ENCODE peak calls at places on chromosome 18, in four cellular contexts. One of them, this sample, is unnamed. For H3K4me1, the result is how much of the 10 kb centered on the place peaks cover.

GRCh38 chr18:42028232-42028832 is 73.3 kb downstream of the PIK3C3 start:
- DNase-seq in esophagus squamous epithelium: no peak
- DNase-seq in A549: peak
- DNase-seq in SK-N-SH: peak
- DNase-seq in this sample: peak

GRCh38 chr18:80182855-80183254 is 64.5 kb downstream of the PARD6G start:
- DNase-seq in esophagus squamous epithelium: no peak
- DNase-seq in A549: no peak
- DNase-seq in SK-N-SH: no peak
- DNase-seq in this sample: peak

GRCh38 chr18:78221496-78221895 is 758.1 kb upstream of the SALL3 start:
- DNase-seq in esophagus squamous epithelium: no peak
- DNase-seq in A549: no peak
- DNase-seq in SK-N-SH: no peak
- DNase-seq in this sample: no peak

GRCh38 chr18:29892960-29893558 is 1149.5 kb downstream of the DSC3 start:
- DNase-seq in esophagus squamous epithelium: no peak
- DNase-seq in A549: peak
- DNase-seq in SK-N-SH: peak
- DNase-seq in this sample: no peak

GRCh38 chr18:55753643-55754255 is 165.8 kb upstream of the TCF4 start:
- DNase-seq in esophagus squamous epithelium: no peak
- DNase-seq in A549: peak
- DNase-seq in SK-N-SH: no peak
- DNase-seq in this sample: peak

GRCh38 chr18:13036622-13037320 is 45.6 kb downstream of the CEP192 start:
- DNase-seq in esophagus squamous epithelium: no peak
- DNase-seq in A549: no peak
- DNase-seq in SK-N-SH: no peak
- DNase-seq in this sample: no peak

GRCh38 chr18:26227051-26227672 is 917 bp downstream of the TAF4B start:
- DNase-seq in esophagus squamous epithelium: no peak
- DNase-seq in A549: peak
- DNase-seq in SK-N-SH: no peak
- DNase-seq in this sample: no peak

GRCh38 chr18:79903071-79903635 is 48.3 kb downstream of the SLC66A2 start:
- DNase-seq in esophagus squamous epithelium: no peak
- DNase-seq in A549: no peak
- DNase-seq in SK-N-SH: no peak
- DNase-seq in this sample: peak

GRCh38 chr18:71995895-71996443 is 548.2 kb downstream of the CBLN2 start:
- DNase-seq in esophagus squamous epithelium: no peak
- DNase-seq in A549: no peak
- DNase-seq in SK-N-SH: no peak
- DNase-seq in this sample: peak

GRCh38 chr18:59567445-59567844 is 129.8 kb downstream of the CCBE1 start:
- DNase-seq in esophagus squamous epithelium: no peak
- DNase-seq in A549: no peak
- DNase-seq in SK-N-SH: no peak
- DNase-seq in this sample: no peak

GRCh38 chr18:74784791-74785190 is 187.1 kb downstream of the ZNF407 start:
- DNase-seq in esophagus squamous epithelium: no peak
- DNase-seq in A549: no peak
- DNase-seq in SK-N-SH: no peak
- DNase-seq in this sample: no peak

GRCh38 chr18:48390641-48391040 is 18.5 kb downstream of the ZBTB7C start:
- DNase-seq in esophagus squamous epithelium: no peak
- DNase-seq in A549: no peak
- DNase-seq in SK-N-SH: no peak
- DNase-seq in this sample: no peak

GRCh38 chr18:32378705-32379104 is 92.0 kb downstream of the GAREM1 start:
- DNase-seq in esophagus squamous epithelium: no peak
- DNase-seq in A549: peak
- DNase-seq in SK-N-SH: no peak
- DNase-seq in this sample: peak

GRCh38 chr18:76376225-76376624 is 118.8 kb downstream of the ZNF516 start:
- DNase-seq in esophagus squamous epithelium: no peak
- DNase-seq in A549: peak
- DNase-seq in SK-N-SH: no peak
- DNase-seq in this sample: no peak

GRCh38 chr18:10736984-10737383 is 211.2 kb downstream of the NAPG start:
- DNase-seq in esophagus squamous epithelium: no peak
- DNase-seq in A549: no peak
- DNase-seq in SK-N-SH: no peak
- DNase-seq in this sample: no peak

GRCh38 chr18:50629148-50629631 is 69.3 kb downstream of the MAPK4 start:
- DNase-seq in esophagus squamous epithelium: no peak
- DNase-seq in A549: no peak
- DNase-seq in SK-N-SH: no peak
- DNase-seq in this sample: no peak

GRCh38 chr18:35811896-35812295 is 160.6 kb upstream of the RMP24 start:
- DNase-seq in esophagus squamous epithelium: no peak
- DNase-seq in A549: no peak
- DNase-seq in SK-N-SH: no peak
- DNase-seq in this sample: no peak

GRCh38 chr18:48680871-48681270 is 142.0 kb downstream of the CTIF start:
- DNase-seq in esophagus squamous epithelium: no peak
- DNase-seq in A549: no peak
- DNase-seq in SK-N-SH: no peak
- DNase-seq in this sample: no peak

GRCh38 chr18:31707815-31708214 is 23.4 kb upstream of the B4GALT6 start:
- DNase-seq in esophagus squamous epithelium: no peak
- DNase-seq in A549: no peak
- DNase-seq in SK-N-SH: no peak
- DNase-seq in this sample: no peak

GRCh38 chr18:49250819-49251388 is 209.5 kb downstream of the DYM start:
- DNase-seq in esophagus squamous epithelium: no peak
- DNase-seq in A549: peak
- DNase-seq in SK-N-SH: peak
- DNase-seq in this sample: no peak

GRCh38 chr18:8706981-8707940 is 1.9 kb downstream of the MTCL1 start:
- DNase-seq in esophagus squamous epithelium: no peak
- DNase-seq in A549: peak
- DNase-seq in SK-N-SH: peak
- DNase-seq in this sample: peak
- H3K4me1 ChIP-seq in esophagus squamous epithelium: under half
- H3K4me1 ChIP-seq in A549: under half
- H3K4me1 ChIP-seq in SK-N-SH: under half
- H3K4me1 ChIP-seq in this sample: under half

GRCh38 chr18:63166142-63166541 is 153.4 kb downstream of the BCL2 start:
- DNase-seq in esophagus squamous epithelium: no peak
- DNase-seq in A549: no peak
- DNase-seq in SK-N-SH: no peak
- DNase-seq in this sample: no peak
- H3K4me1 ChIP-seq in esophagus squamous epithelium: under half
- H3K4me1 ChIP-seq in A549: under half
- H3K4me1 ChIP-seq in SK-N-SH: under half
- H3K4me1 ChIP-seq in this sample: under half

GRCh38 chr18:3266062-3266608 is 4.2 kb downstream of the MYL12B start:
- DNase-seq in esophagus squamous epithelium: no peak
- DNase-seq in A549: no peak
- DNase-seq in SK-N-SH: no peak
- DNase-seq in this sample: no peak

GRCh38 chr18:3273042-3273441 is 11.1 kb downstream of the MYL12B start:
- DNase-seq in esophagus squamous epithelium: no peak
- DNase-seq in A549: no peak
- DNase-seq in SK-N-SH: no peak
- DNase-seq in this sample: no peak

GRCh38 chr18:3269241-3269640 is 7.3 kb downstream of the MYL12B start:
- DNase-seq in esophagus squamous epithelium: no peak
- DNase-seq in A549: no peak
- DNase-seq in SK-N-SH: no peak
- DNase-seq in this sample: peak

GRCh38 chr18:3268306-3268705 is 6.4 kb downstream of the MYL12B start:
- DNase-seq in esophagus squamous epithelium: no peak
- DNase-seq in A549: no peak
- DNase-seq in SK-N-SH: no peak
- DNase-seq in this sample: no peak

GRCh38 chr18:3269900-3270299 is 8.0 kb downstream of the MYL12B start:
- DNase-seq in esophagus squamous epithelium: no peak
- DNase-seq in A549: no peak
- DNase-seq in SK-N-SH: no peak
- DNase-seq in this sample: no peak
- H3K4me1 ChIP-seq in esophagus squamous epithelium: under half
- H3K4me1 ChIP-seq in A549: half or more
- H3K4me1 ChIP-seq in SK-N-SH: under half
- H3K4me1 ChIP-seq in this sample: under half

GRCh38 chr18:3655254-3655554 is 205.2 kb downstream of the TGIF1 start:
- DNase-seq in esophagus squamous epithelium: no peak
- DNase-seq in A549: no peak
- DNase-seq in SK-N-SH: no peak
- DNase-seq in this sample: no peak
- H3K4me1 ChIP-seq in esophagus squamous epithelium: under half
- H3K4me1 ChIP-seq in A549: under half
- H3K4me1 ChIP-seq in SK-N-SH: under half
- H3K4me1 ChIP-seq in this sample: under half

GRCh38 chr18:33923980-33924379 is 300.7 kb downstream of the NOL4 start:
- DNase-seq in esophagus squamous epithelium: no peak
- DNase-seq in A549: no peak
- DNase-seq in SK-N-SH: peak
- DNase-seq in this sample: no peak

GRCh38 chr18:33928226-33928625 is 296.5 kb downstream of the NOL4 start:
- DNase-seq in esophagus squamous epithelium: no peak
- DNase-seq in A549: no peak
- DNase-seq in SK-N-SH: no peak
- DNase-seq in this sample: peak

DNA sequence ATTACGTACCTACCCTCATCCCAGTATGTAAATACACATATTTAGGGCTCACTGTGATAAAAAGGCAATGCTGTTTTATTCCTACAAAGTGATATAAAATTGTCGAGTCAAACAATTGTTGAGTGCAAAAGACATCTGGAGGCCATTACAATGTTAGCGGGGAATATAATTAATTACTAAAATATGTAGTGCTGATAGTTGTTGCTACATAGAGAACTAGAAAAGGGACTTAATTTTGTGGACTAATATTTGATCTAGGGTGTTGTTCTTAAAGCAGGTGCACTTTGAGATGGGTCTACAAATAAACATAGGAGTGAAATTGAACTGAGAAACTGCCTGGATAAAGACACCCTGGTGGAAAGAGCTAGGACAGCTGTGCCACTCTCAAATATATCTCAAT is 300.1 kb downstream of the NOL4 start:
- DNase-seq in esophagus squamous epithelium: no peak
- DNase-seq in A549: no peak
- DNase-seq in SK-N-SH: peak
- DNase-seq in this sample: no peak
- H3K4me1 ChIP-seq in esophagus squamous epithelium: under half
- H3K4me1 ChIP-seq in A549: under half
- H3K4me1 ChIP-seq in SK-N-SH: under half
- H3K4me1 ChIP-seq in this sample: under half

GRCh38 chr18:70645971-70646370 is 357.1 kb downstream of the SOCS6 start:
- DNase-seq in esophagus squamous epithelium: no peak
- DNase-seq in A549: no peak
- DNase-seq in SK-N-SH: no peak
- DNase-seq in this sample: no peak
- H3K4me1 ChIP-seq in esophagus squamous epithelium: under half
- H3K4me1 ChIP-seq in A549: under half
- H3K4me1 ChIP-seq in SK-N-SH: under half
- H3K4me1 ChIP-seq in this sample: under half

GRCh38 chr18:21112543-21113105 is 1.0 kb upstream of the ROCK1 start:
- DNase-seq in esophagus squamous epithelium: no peak
- DNase-seq in A549: no peak
- DNase-seq in SK-N-SH: peak
- DNase-seq in this sample: no peak
- H3K4me1 ChIP-seq in esophagus squamous epithelium: under half
- H3K4me1 ChIP-seq in A549: under half
- H3K4me1 ChIP-seq in SK-N-SH: under half
- H3K4me1 ChIP-seq in this sample: under half